ENCODE peak calls at places on chromosomes 3 and 15, in four cellular contexts. D is NB4, L is body of pancreas, Q is ovary. T is an unnamed sample.

GRCh38 chr3:14824646-14825045 is 5.9 kb downstream of the FGD5 start:
- DNase-seq in D (no peak), L (no peak), Q (no peak), T (no peak)

GRCh38 chr3:43161684-43162512 is 56.0 kb upstream of the POMGNT2 start:
- DNase-seq in D (peak), L (no peak), Q (no peak), T (peak)

GRCh38 chr3:18389108-18389733 is 35.9 kb downstream of the SATB1 start:
- DNase-seq in D (peak), L (peak), Q (no peak), T (peak)

GRCh38 chr3:31958721-31959152 is 22.3 kb downstream of the OSBPL10 start:
- DNase-seq in D (no peak), L (no peak), Q (no peak), T (no peak)

GRCh38 chr3:102123590-102124190 is 274.4 kb downstream of the NFKBIZ start:
- DNase-seq in D (no peak), L (no peak), Q (no peak), T (no peak)

GRCh38 chr3:39725321-39725720 is 84.1 kb upstream of the MYRIP start:
- DNase-seq in D (no peak), L (no peak), Q (no peak), T (no peak)

GRCh38 chr3:197029511-197030167 is at the start of gene MELTF:
- DNase-seq in D (peak), L (peak), Q (peak), T (peak)

GRCh38 chr15:97235285-97235985 is 725.1 kb upstream of the ARRDC4 start:
- DNase-seq in D (peak), L (peak), Q (peak), T (peak)

GRCh38 chr3:139358857-139359562 is 15.2 kb downstream of the MRPS22 start:
- DNase-seq in D (no peak), L (peak), Q (no peak), T (no peak)

GRCh38 chr15:71195242-71195641 is 80.0 kb downstream of the THSD4 start:
- DNase-seq in D (no peak), L (no peak), Q (no peak), T (no peak)

DNA sequence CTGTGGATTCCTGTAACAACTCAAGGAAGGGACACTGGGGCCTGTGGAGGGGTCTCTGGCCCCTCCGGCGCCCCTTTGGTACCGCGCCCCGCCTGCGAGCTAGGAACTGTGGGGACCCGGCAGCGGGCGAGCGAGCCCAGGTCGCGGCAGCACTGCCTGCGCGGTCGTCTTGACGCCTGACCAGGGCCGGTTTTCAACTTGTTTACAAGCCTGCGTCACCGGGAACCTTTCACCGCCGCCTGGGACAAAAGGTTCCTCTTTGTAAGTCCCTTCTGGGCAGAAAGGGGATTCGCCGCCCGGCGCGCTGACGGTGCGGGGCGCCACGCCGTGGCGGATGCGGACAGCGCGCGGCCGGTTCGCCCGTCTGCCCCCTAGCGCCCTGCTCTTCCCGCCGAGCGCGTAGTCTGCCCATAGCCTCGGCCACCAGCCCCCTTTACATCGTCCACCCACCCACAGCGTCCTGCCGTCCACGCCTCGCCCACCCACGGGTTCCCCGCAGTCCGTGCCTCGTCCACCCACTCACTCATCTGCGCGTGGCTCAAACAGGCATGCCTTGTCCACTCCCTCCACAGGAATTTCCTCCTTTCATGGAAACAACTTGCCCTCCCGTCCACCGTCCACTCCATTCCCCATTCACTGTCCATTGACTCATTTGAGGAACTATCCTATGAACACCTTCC is 5.5 kb upstream of the CFAP100 start:
- DNase-seq in D (peak), L (peak), Q (peak), T (peak)
- TF ChIP-seq POLR2A in D (no peak), L (peak), Q (peak), T (no peak)

GRCh38 chr3:11555211-11555782 is 88.4 kb downstream of the VGLL4 start:
- DNase-seq in D (no peak), L (no peak), Q (no peak), T (no peak)
- TF ChIP-seq POLR2A in D (no peak), L (no peak), Q (no peak), T (no peak)

GRCh38 chr3:194270627-194271458 is 80.3 kb downstream of the CPN2 start:
- DNase-seq in D (peak), L (peak), Q (peak), T (no peak)
- TF ChIP-seq POLR2A in D (no peak), L (no peak), Q (no peak), T (no peak)

GRCh38 chr3:152828075-152828840 is 6.7 kb upstream of the P2RY1 start:
- DNase-seq in D (no peak), L (no peak), Q (no peak), T (no peak)

GRCh38 chr3:152827313-152827712 is 7.6 kb upstream of the P2RY1 start:
- DNase-seq in D (no peak), L (no peak), Q (no peak), T (no peak)

GRCh38 chr3:152826476-152826875 is 8.5 kb upstream of the P2RY1 start:
- DNase-seq in D (no peak), L (no peak), Q (no peak), T (no peak)

GRCh38 chr3:152830245-152830644 is 4.7 kb upstream of the P2RY1 start:
- DNase-seq in D (no peak), L (no peak), Q (no peak), T (peak)

GRCh38 chr3:152825566-152825965 is 9.4 kb upstream of the P2RY1 start:
- DNase-seq in D (no peak), L (no peak), Q (no peak), T (no peak)
- TF ChIP-seq POLR2A in D (no peak), L (no peak), Q (no peak), T (no peak)

GRCh38 chr15:76335851-76336253 is 721 bp upstream of the ISL2 start:
- DNase-seq in D (peak), L (no peak), Q (no peak), T (no peak)

GRCh38 chr15:76337047-76337738 is 620 bp downstream of the ISL2 start:
- DNase-seq in D (peak), L (no peak), Q (no peak), T (peak)

GRCh38 chr15:76335129-76335850 is 1.3 kb upstream of the ISL2 start:
- DNase-seq in D (no peak), L (no peak), Q (no peak), T (peak)

GRCh38 chr15:76337739-76338554 is 1.4 kb downstream of the ISL2 start:
- DNase-seq in D (peak), L (no peak), Q (no peak), T (peak)

DNA sequence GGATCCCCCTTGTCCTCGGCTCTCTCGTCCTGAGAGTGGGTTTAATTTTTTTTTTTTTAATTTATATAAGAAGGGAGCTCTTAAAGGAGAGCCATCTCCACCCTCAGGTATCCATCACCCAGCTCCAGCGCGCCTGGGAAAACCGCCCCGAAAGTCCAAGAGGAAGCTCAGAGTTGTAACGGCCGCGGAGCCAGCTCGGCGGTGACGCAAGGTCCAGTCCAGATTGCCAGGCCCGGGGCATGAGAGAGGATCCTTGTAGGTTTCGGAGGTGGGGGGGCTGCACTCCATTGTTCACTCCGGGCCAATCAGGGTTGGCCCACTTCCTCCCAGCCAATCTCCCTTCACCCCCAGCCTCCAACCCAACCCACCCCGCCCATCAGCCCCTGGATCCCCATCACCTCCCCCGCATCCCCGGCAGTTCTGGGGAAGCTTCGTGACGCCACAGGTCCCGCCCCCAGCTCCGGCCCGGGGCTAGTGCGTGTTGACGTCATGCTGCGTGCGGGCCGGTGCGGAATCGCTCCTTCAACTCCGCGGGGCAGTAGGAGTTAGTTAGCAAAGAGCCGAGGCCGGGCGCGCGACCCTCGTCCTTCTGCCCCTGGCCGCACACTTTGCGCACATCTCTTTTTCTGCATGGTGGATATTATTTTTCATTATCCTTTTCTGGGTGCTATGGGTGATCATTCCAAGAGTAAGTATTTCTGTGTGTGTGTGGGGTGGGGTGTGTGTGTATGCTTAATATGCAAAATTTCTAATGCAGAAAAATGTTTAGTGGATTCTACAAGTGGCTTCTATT is at the start of gene ISL2:
- DNase-seq in D (peak), L (peak), Q (no peak), T (peak)
- TF ChIP-seq POLR2A in D (peak), L (no peak), Q (no peak), T (no peak)